ENCODE peak calls at places on chromosome 21, in ten cellular contexts. One of them, this sample, is unnamed.

GRCh38 chr21:26164311-26164710 is 6.3 kb downstream of the APP start:
- DNase-seq in effector memory CD4-positive, alpha-beta T cell: no peak
- DNase-seq in foreskin keratinocyte: no peak
- DNase-seq in cardiac muscle cell: no peak
- DNase-seq in pancreas: no peak
- DNase-seq in RWPE1: no peak
- DNase-seq in fibroblast of lung: no peak
- DNase-seq in right atrium auricular region: no peak
- DNase-seq in CD8-positive, alpha-beta memory T cell: no peak
- DNase-seq in PC-3: no peak
- DNase-seq in this sample: no peak

GRCh38 chr21:26810266-26810665 is 34.9 kb downstream of the ADAMTS1 start:
- DNase-seq in CD8-positive, alpha-beta memory T cell: no peak
- DNase-seq in pancreas: no peak
- DNase-seq in foreskin keratinocyte: no peak
- DNase-seq in RWPE1: no peak
- DNase-seq in right atrium auricular region: no peak
- DNase-seq in fibroblast of lung: no peak
- DNase-seq in cardiac muscle cell: no peak
- DNase-seq in effector memory CD4-positive, alpha-beta T cell: no peak
- DNase-seq in PC-3: no peak
- DNase-seq in this sample: no peak

GRCh38 chr21:35231115-35231514 is 182.0 kb upstream of the RUNX1 start:
- DNase-seq in CD8-positive, alpha-beta memory T cell: no peak
- DNase-seq in effector memory CD4-positive, alpha-beta T cell: no peak
- DNase-seq in pancreas: no peak
- DNase-seq in PC-3: peak
- DNase-seq in RWPE1: peak
- DNase-seq in foreskin keratinocyte: peak
- DNase-seq in fibroblast of lung: peak
- DNase-seq in right atrium auricular region: no peak
- DNase-seq in cardiac muscle cell: no peak
- DNase-seq in this sample: no peak

GRCh38 chr21:44740721-44741120 is 29.3 kb upstream of the TSPEAR start:
- DNase-seq in fibroblast of lung: no peak
- DNase-seq in right atrium auricular region: no peak
- DNase-seq in CD8-positive, alpha-beta memory T cell: no peak
- DNase-seq in PC-3: no peak
- DNase-seq in effector memory CD4-positive, alpha-beta T cell: no peak
- DNase-seq in cardiac muscle cell: no peak
- DNase-seq in RWPE1: no peak
- DNase-seq in foreskin keratinocyte: no peak
- DNase-seq in pancreas: no peak
- DNase-seq in this sample: no peak

GRCh38 chr21:39319251-39319756 is 5.9 kb upstream of the BRWD1 start:
- DNase-seq in CD8-positive, alpha-beta memory T cell: no peak
- DNase-seq in right atrium auricular region: peak
- DNase-seq in fibroblast of lung: no peak
- DNase-seq in effector memory CD4-positive, alpha-beta T cell: no peak
- DNase-seq in cardiac muscle cell: peak
- DNase-seq in PC-3: no peak
- DNase-seq in foreskin keratinocyte: no peak
- DNase-seq in RWPE1: no peak
- DNase-seq in pancreas: no peak
- DNase-seq in this sample: no peak

GRCh38 chr21:25934771-25935224 is 200.0 kb downstream of the GABPA start:
- DNase-seq in foreskin keratinocyte: peak
- DNase-seq in right atrium auricular region: peak
- DNase-seq in RWPE1: peak
- DNase-seq in fibroblast of lung: peak
- DNase-seq in CD8-positive, alpha-beta memory T cell: no peak
- DNase-seq in cardiac muscle cell: peak
- DNase-seq in pancreas: no peak
- DNase-seq in PC-3: peak
- DNase-seq in effector memory CD4-positive, alpha-beta T cell: no peak
- DNase-seq in this sample: peak

GRCh38 chr21:45593162-45594022 is 50.1 kb upstream of the PCBP3 start:
- DNase-seq in right atrium auricular region: no peak
- DNase-seq in PC-3: no peak
- DNase-seq in pancreas: peak
- DNase-seq in foreskin keratinocyte: no peak
- DNase-seq in effector memory CD4-positive, alpha-beta T cell: no peak
- DNase-seq in RWPE1: no peak
- DNase-seq in fibroblast of lung: no peak
- DNase-seq in CD8-positive, alpha-beta memory T cell: no peak
- DNase-seq in cardiac muscle cell: no peak
- DNase-seq in this sample: no peak

GRCh38 chr21:45972353-45972715 is 9.2 kb upstream of the COL6A1 start:
- DNase-seq in RWPE1: no peak
- DNase-seq in right atrium auricular region: no peak
- DNase-seq in PC-3: no peak
- DNase-seq in fibroblast of lung: no peak
- DNase-seq in foreskin keratinocyte: no peak
- DNase-seq in effector memory CD4-positive, alpha-beta T cell: no peak
- DNase-seq in pancreas: peak
- DNase-seq in CD8-positive, alpha-beta memory T cell: no peak
- DNase-seq in cardiac muscle cell: peak
- DNase-seq in this sample: peak

GRCh38 chr21:40447016-40447415 is 399.9 kb downstream of the DSCAM start:
- DNase-seq in right atrium auricular region: no peak
- DNase-seq in cardiac muscle cell: no peak
- DNase-seq in RWPE1: no peak
- DNase-seq in pancreas: no peak
- DNase-seq in CD8-positive, alpha-beta memory T cell: no peak
- DNase-seq in effector memory CD4-positive, alpha-beta T cell: no peak
- DNase-seq in fibroblast of lung: no peak
- DNase-seq in foreskin keratinocyte: peak
- DNase-seq in PC-3: no peak
- DNase-seq in this sample: no peak

DNA sequence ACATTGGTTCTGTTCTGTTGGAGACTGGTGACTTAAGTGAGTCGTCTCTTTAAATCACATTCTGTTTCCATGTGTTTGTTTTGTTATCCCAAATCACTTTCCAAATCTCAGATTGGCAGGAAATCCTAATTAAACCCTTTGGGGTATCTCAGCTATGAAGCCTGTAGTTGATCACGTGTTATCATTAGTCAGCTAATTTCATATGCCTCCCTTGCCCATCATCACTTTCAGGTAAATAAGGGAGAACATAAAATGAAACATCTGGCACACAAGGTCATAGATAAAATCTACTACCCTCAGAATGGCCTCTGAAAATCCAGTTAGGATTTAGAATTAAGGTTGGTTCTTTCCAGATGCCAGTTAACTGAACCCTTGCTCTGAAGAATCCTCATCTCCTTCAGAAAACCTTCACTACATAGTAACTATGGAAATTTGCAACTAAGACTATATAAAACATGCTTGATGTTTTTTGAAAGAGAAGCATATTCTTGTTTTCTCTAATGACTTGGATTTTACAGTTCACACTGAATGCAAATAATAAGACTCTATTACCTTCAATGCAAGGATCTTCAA is 401.5 kb downstream of the DSCAM start:
- DNase-seq in pancreas: no peak
- DNase-seq in cardiac muscle cell: no peak
- DNase-seq in foreskin keratinocyte: peak
- DNase-seq in CD8-positive, alpha-beta memory T cell: no peak
- DNase-seq in fibroblast of lung: no peak
- DNase-seq in right atrium auricular region: no peak
- DNase-seq in RWPE1: no peak
- DNase-seq in effector memory CD4-positive, alpha-beta T cell: no peak
- DNase-seq in PC-3: no peak
- DNase-seq in this sample: no peak
- H3K27ac ChIP-seq in pancreas: no peak
- H3K27ac ChIP-seq in cardiac muscle cell: no peak
- H3K27ac ChIP-seq in foreskin keratinocyte: no peak
- H3K27ac ChIP-seq in CD8-positive, alpha-beta memory T cell: no peak
- H3K27ac ChIP-seq in fibroblast of lung: no peak
- H3K27ac ChIP-seq in right atrium auricular region: no peak
- H3K27ac ChIP-seq in RWPE1: no peak
- H3K27ac ChIP-seq in effector memory CD4-positive, alpha-beta T cell: no peak
- H3K27ac ChIP-seq in PC-3: no peak
- H3K27ac ChIP-seq in this sample: no peak

GRCh38 chr21:41803316-41803715 is 36.5 kb upstream of the RIPK4 start:
- DNase-seq in pancreas: no peak
- DNase-seq in PC-3: peak
- DNase-seq in right atrium auricular region: no peak
- DNase-seq in fibroblast of lung: no peak
- DNase-seq in RWPE1: no peak
- DNase-seq in CD8-positive, alpha-beta memory T cell: no peak
- DNase-seq in effector memory CD4-positive, alpha-beta T cell: no peak
- DNase-seq in cardiac muscle cell: no peak
- DNase-seq in foreskin keratinocyte: no peak
- DNase-seq in this sample: no peak
- H3K27ac ChIP-seq in pancreas: no peak
- H3K27ac ChIP-seq in PC-3: peak
- H3K27ac ChIP-seq in right atrium auricular region: no peak
- H3K27ac ChIP-seq in fibroblast of lung: no peak
- H3K27ac ChIP-seq in RWPE1: peak
- H3K27ac ChIP-seq in CD8-positive, alpha-beta memory T cell: no peak
- H3K27ac ChIP-seq in effector memory CD4-positive, alpha-beta T cell: no peak
- H3K27ac ChIP-seq in cardiac muscle cell: no peak
- H3K27ac ChIP-seq in foreskin keratinocyte: no peak
- H3K27ac ChIP-seq in this sample: no peak

GRCh38 chr21:31176080-31176551 is 137.8 kb upstream of the KRTAP19-8 start:
- DNase-seq in foreskin keratinocyte: no peak
- DNase-seq in right atrium auricular region: no peak
- DNase-seq in RWPE1: no peak
- DNase-seq in cardiac muscle cell: no peak
- DNase-seq in fibroblast of lung: no peak
- DNase-seq in pancreas: no peak
- DNase-seq in CD8-positive, alpha-beta memory T cell: no peak
- DNase-seq in effector memory CD4-positive, alpha-beta T cell: no peak
- DNase-seq in PC-3: no peak
- DNase-seq in this sample: no peak

GRCh38 chr21:31173881-31174555 is 135.7 kb upstream of the KRTAP19-8 start:
- DNase-seq in cardiac muscle cell: peak
- DNase-seq in CD8-positive, alpha-beta memory T cell: no peak
- DNase-seq in RWPE1: no peak
- DNase-seq in effector memory CD4-positive, alpha-beta T cell: no peak
- DNase-seq in right atrium auricular region: peak
- DNase-seq in PC-3: no peak
- DNase-seq in fibroblast of lung: no peak
- DNase-seq in pancreas: no peak
- DNase-seq in foreskin keratinocyte: no peak
- DNase-seq in this sample: no peak

GRCh38 chr21:31180256-31181088 is 142.2 kb upstream of the KRTAP19-8 start:
- DNase-seq in PC-3: peak
- DNase-seq in cardiac muscle cell: peak
- DNase-seq in right atrium auricular region: no peak
- DNase-seq in effector memory CD4-positive, alpha-beta T cell: no peak
- DNase-seq in CD8-positive, alpha-beta memory T cell: no peak
- DNase-seq in foreskin keratinocyte: peak
- DNase-seq in pancreas: no peak
- DNase-seq in fibroblast of lung: peak
- DNase-seq in RWPE1: peak
- DNase-seq in this sample: no peak

GRCh38 chr21:31172328-31172727 is 134.1 kb upstream of the KRTAP19-8 start:
- DNase-seq in RWPE1: no peak
- DNase-seq in effector memory CD4-positive, alpha-beta T cell: no peak
- DNase-seq in CD8-positive, alpha-beta memory T cell: no peak
- DNase-seq in pancreas: no peak
- DNase-seq in foreskin keratinocyte: no peak
- DNase-seq in fibroblast of lung: no peak
- DNase-seq in cardiac muscle cell: no peak
- DNase-seq in right atrium auricular region: no peak
- DNase-seq in PC-3: no peak
- DNase-seq in this sample: no peak

GRCh38 chr21:31176725-31177124 is 138.4 kb upstream of the KRTAP19-8 start:
- DNase-seq in effector memory CD4-positive, alpha-beta T cell: no peak
- DNase-seq in fibroblast of lung: peak
- DNase-seq in pancreas: no peak
- DNase-seq in right atrium auricular region: no peak
- DNase-seq in CD8-positive, alpha-beta memory T cell: no peak
- DNase-seq in cardiac muscle cell: no peak
- DNase-seq in PC-3: no peak
- DNase-seq in foreskin keratinocyte: no peak
- DNase-seq in RWPE1: no peak
- DNase-seq in this sample: no peak
- H3K27ac ChIP-seq in effector memory CD4-positive, alpha-beta T cell: peak
- H3K27ac ChIP-seq in fibroblast of lung: no peak
- H3K27ac ChIP-seq in pancreas: no peak
- H3K27ac ChIP-seq in right atrium auricular region: no peak
- H3K27ac ChIP-seq in CD8-positive, alpha-beta memory T cell: no peak
- H3K27ac ChIP-seq in cardiac muscle cell: no peak
- H3K27ac ChIP-seq in PC-3: no peak
- H3K27ac ChIP-seq in foreskin keratinocyte: no peak
- H3K27ac ChIP-seq in RWPE1: no peak
- H3K27ac ChIP-seq in this sample: no peak

GRCh38 chr21:37087188-37087587 is 14.1 kb downstream of the TTC3 start:
- DNase-seq in PC-3: peak
- DNase-seq in CD8-positive, alpha-beta memory T cell: no peak
- DNase-seq in pancreas: no peak
- DNase-seq in fibroblast of lung: peak
- DNase-seq in right atrium auricular region: no peak
- DNase-seq in RWPE1: no peak
- DNase-seq in cardiac muscle cell: peak
- DNase-seq in foreskin keratinocyte: peak
- DNase-seq in effector memory CD4-positive, alpha-beta T cell: no peak
- DNase-seq in this sample: no peak
- H3K27ac ChIP-seq in PC-3: no peak
- H3K27ac ChIP-seq in CD8-positive, alpha-beta memory T cell: no peak
- H3K27ac ChIP-seq in pancreas: no peak
- H3K27ac ChIP-seq in fibroblast of lung: no peak
- H3K27ac ChIP-seq in right atrium auricular region: no peak
- H3K27ac ChIP-seq in RWPE1: no peak
- H3K27ac ChIP-seq in cardiac muscle cell: no peak
- H3K27ac ChIP-seq in foreskin keratinocyte: no peak
- H3K27ac ChIP-seq in effector memory CD4-positive, alpha-beta T cell: no peak
- H3K27ac ChIP-seq in this sample: no peak

DNA sequence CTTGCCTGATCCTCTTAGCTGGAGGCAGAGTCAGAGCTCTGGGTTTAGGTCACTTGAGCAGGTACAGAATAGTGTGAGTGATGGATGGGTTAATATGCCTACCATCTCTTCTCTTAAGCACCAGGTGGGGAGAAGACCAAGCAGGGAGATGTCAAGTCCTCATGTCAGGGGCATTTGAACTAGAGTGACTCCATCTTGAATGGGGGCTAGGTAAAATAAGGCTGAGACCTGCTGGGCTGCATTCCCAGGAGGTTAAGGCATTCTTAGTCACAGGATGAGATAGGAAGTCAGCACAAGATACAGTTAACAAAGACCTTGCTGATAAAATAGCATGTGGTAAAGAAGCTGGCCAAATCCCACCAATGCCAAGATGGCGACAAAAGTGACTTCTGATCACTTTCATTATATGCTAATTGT is 77.4 kb upstream of the BTG3 start:
- DNase-seq in effector memory CD4-positive, alpha-beta T cell: no peak
- DNase-seq in fibroblast of lung: no peak
- DNase-seq in CD8-positive, alpha-beta memory T cell: no peak
- DNase-seq in PC-3: peak
- DNase-seq in right atrium auricular region: no peak
- DNase-seq in pancreas: no peak
- DNase-seq in cardiac muscle cell: no peak
- DNase-seq in foreskin keratinocyte: peak
- DNase-seq in RWPE1: no peak
- DNase-seq in this sample: no peak
- H3K27ac ChIP-seq in effector memory CD4-positive, alpha-beta T cell: no peak
- H3K27ac ChIP-seq in fibroblast of lung: no peak
- H3K27ac ChIP-seq in CD8-positive, alpha-beta memory T cell: no peak
- H3K27ac ChIP-seq in PC-3: peak
- H3K27ac ChIP-seq in right atrium auricular region: no peak
- H3K27ac ChIP-seq in pancreas: no peak
- H3K27ac ChIP-seq in cardiac muscle cell: no peak
- H3K27ac ChIP-seq in foreskin keratinocyte: peak
- H3K27ac ChIP-seq in RWPE1: peak
- H3K27ac ChIP-seq in this sample: no peak